ENCODE peak calls at places on chromosome 4, in nine cellular contexts. R, V, O, Z, I, F, B, D and N are unnamed samples.

GRCh38 chr4:1663549-1663948 is 20.6 kb downstream of the FAM53A start:
- DNase-seq in B (no peak), D (no peak), V (no peak), Z (no peak), O (no peak), I (no peak), F (no peak), R (no peak), N (no peak)

GRCh38 chr4:99987681-99988080 is 37.6 kb upstream of the H2AZ1 start:
- DNase-seq in F (no peak), B (no peak), I (no peak), D (no peak), R (no peak), Z (no peak), O (no peak), V (no peak), N (no peak)

GRCh38 chr4:112523008-112523440 is 7.0 kb upstream of the NEUROG2 start:
- DNase-seq in O (no peak), V (no peak), Z (no peak), B (no peak), I (peak), F (peak), D (no peak), R (no peak), N (peak)

GRCh38 chr4:120921456-120922389 is 803 bp downstream of the PRDM5 start:
- DNase-seq in D (no peak), F (peak), O (peak), V (peak), B (peak), Z (peak), I (peak), R (peak), N (peak)

GRCh38 chr4:129335263-129335662 is 239.3 kb downstream of the C4orf33 start:
- DNase-seq in O (peak), V (no peak), B (no peak), Z (peak), I (no peak), R (no peak), F (no peak), D (no peak), N (no peak)

GRCh38 chr4:33060873-33061542 is 2340.8 kb downstream of the PCDH7 start:
- DNase-seq in V (no peak), O (peak), B (no peak), I (peak), Z (peak), D (peak), F (peak), R (no peak), N (peak)

GRCh38 chr4:46886711-46887110 is 22.3 kb downstream of the COX7B2 start:
- DNase-seq in Z (peak), R (no peak), D (peak), I (no peak), F (peak), O (no peak), B (no peak), V (no peak), N (peak)

GRCh38 chr4:41209187-41209586 is 5.2 kb downstream of the APBB2 start:
- DNase-seq in I (no peak), B (no peak), V (no peak), O (no peak), D (no peak), F (peak), Z (no peak), R (no peak), N (no peak)

GRCh38 chr4:142960867-142961644 is 115.0 kb upstream of the INPP4B start:
- DNase-seq in R (no peak), O (no peak), V (no peak), Z (no peak), D (no peak), I (no peak), B (no peak), F (no peak), N (no peak)

GRCh38 chr4:304987-305680 is at the start of gene ZNF732:
- DNase-seq in V (no peak), O (no peak), R (peak), Z (no peak), F (no peak), B (peak), D (no peak), I (peak), N (no peak)

GRCh38 chr4:87060957-87061356 is 126.1 kb downstream of the AFF1 start:
- DNase-seq in O (no peak), F (no peak), R (no peak), D (no peak), V (no peak), B (no peak), I (no peak), Z (no peak), N (no peak)

GRCh38 chr4:17762705-17763104 is 18.7 kb downstream of the FAM184B start:
- DNase-seq in D (no peak), O (no peak), F (peak), V (no peak), Z (no peak), R (no peak), B (no peak), I (no peak), N (peak)

GRCh38 chr4:8334786-8335460 is 65.4 kb downstream of the HTRA3 start:
- DNase-seq in Z (no peak), V (no peak), D (no peak), R (no peak), I (no peak), F (no peak), O (no peak), B (no peak), N (no peak)

GRCh38 chr4:7103599-7104365 is 35.9 kb upstream of the GRPEL1 start:
- DNase-seq in I (no peak), D (no peak), F (peak), O (no peak), R (no peak), Z (no peak), B (peak), V (peak), N (no peak)

GRCh38 chr4:16550488-16550980 is 324.3 kb upstream of the TAPT1 start:
- DNase-seq in D (no peak), B (no peak), I (no peak), O (no peak), R (no peak), V (no peak), Z (no peak), F (no peak), N (no peak)

GRCh38 chr4:151484396-151485102 is 75.6 kb downstream of the FHIP1A start:
- DNase-seq in D (no peak), V (no peak), R (no peak), I (no peak), F (no peak), B (no peak), Z (no peak), O (no peak), N (peak)

GRCh38 chr4:10106421-10107039 is 10.1 kb downstream of the WDR1 start:
- DNase-seq in Z (no peak), O (no peak), I (no peak), V (peak), F (no peak), B (no peak), D (no peak), R (peak), N (peak)

GRCh38 chr4:68249434-68249833 is 3.9 kb upstream of the TMPRSS11B start:
- DNase-seq in D (no peak), V (no peak), R (no peak), I (no peak), B (no peak), Z (no peak), O (no peak), F (no peak), N (no peak)

GRCh38 chr4:81032805-81033684 is 2.5 kb downstream of the BMP3 start:
- DNase-seq in Z (no peak), F (no peak), B (no peak), R (no peak), O (no peak), D (no peak), I (no peak), V (no peak), N (no peak)

GRCh38 chr4:56752985-56753384 is 68.5 kb downstream of the SPINK2 start:
- DNase-seq in V (no peak), D (no peak), O (no peak), F (no peak), Z (no peak), B (peak), I (no peak), R (no peak), N (no peak)

GRCh38 chr4:64784125-64784524 is 374.9 kb upstream of the TECRL start:
- DNase-seq in R (no peak), F (no peak), D (no peak), B (no peak), O (no peak), Z (peak), V (no peak), I (no peak), N (no peak)

GRCh38 chr4:159171287-159171686 is 68.4 kb downstream of the RAPGEF2 start:
- DNase-seq in F (no peak), V (no peak), R (no peak), I (no peak), O (no peak), Z (no peak), B (no peak), D (no peak), N (no peak)

GRCh38 chr4:134624365-134624764 is 422.8 kb upstream of the PABPC4L start:
- DNase-seq in Z (no peak), R (no peak), F (no peak), I (no peak), D (no peak), B (no peak), V (no peak), O (no peak), N (no peak)

GRCh38 chr4:89158884-89159503 is 47.7 kb downstream of the TIGD2 start:
- DNase-seq in V (no peak), O (peak), B (no peak), F (peak), Z (peak), R (no peak), D (peak), I (peak), N (peak)

GRCh38 chr4:172986114-172986513 is 182.5 kb upstream of the GALNT7 start:
- DNase-seq in B (no peak), D (no peak), O (no peak), R (no peak), Z (no peak), I (no peak), V (no peak), F (peak), N (no peak)

GRCh38 chr4:173181769-173182374 is 13.3 kb downstream of the GALNT7 start:
- DNase-seq in B (no peak), F (no peak), R (no peak), Z (no peak), V (no peak), D (no peak), I (no peak), O (no peak), N (no peak)

GRCh38 chr4:185210102-185210981 is 944 bp downstream of the SNX25 start:
- DNase-seq in D (peak), V (no peak), B (no peak), O (no peak), F (peak), I (peak), R (peak), Z (peak), N (no peak)

GRCh38 chr4:129822708-129823504 is 727.0 kb downstream of the C4orf33 start:
- DNase-seq in F (no peak), O (peak), D (no peak), V (peak), B (no peak), Z (peak), R (no peak), I (peak), N (no peak)

GRCh38 chr4:113872426-113873260 is 106.8 kb downstream of the ARSJ start:
- DNase-seq in I (no peak), Z (no peak), D (no peak), O (no peak), R (no peak), V (no peak), F (no peak), B (no peak), N (no peak)

GRCh38 chr4:109998867-109999303 is 86.2 kb downstream of the EGF start:
- DNase-seq in O (peak), Z (peak), R (no peak), D (peak), V (no peak), B (no peak), F (peak), I (peak), N (peak)